ENCODE peak calls at places on chromosomes 6 and 20, in six cellular contexts. Q is H1, W is HepG2, D is GM12891, J is K562, B is GM12878. F is an unnamed sample.

GRCh38 chr6:109892451-109893435 is 85.4 kb upstream of the GPR6 start:
- DNase-seq in J (no peak), B (no peak), W (no peak), D (no peak), Q (no peak), F (no peak)

GRCh38 chr20:62856931-62857619 is 4.5 kb downstream of the TCFL5 start:
- DNase-seq in B (no peak), J (no peak), D (no peak), Q (no peak), W (no peak), F (no peak)

GRCh38 chr6:88536056-88536455 is 369.9 kb upstream of the CNR1 start:
- DNase-seq in D (no peak), Q (no peak), B (no peak), J (no peak), W (no peak), F (no peak)

GRCh38 chr20:34921436-34921835 is 34.2 kb downstream of the GSS start:
- DNase-seq in B (no peak), J (no peak), Q (no peak), W (no peak), D (no peak), F (no peak)

GRCh38 chr6:105263685-105264298 is 84.0 kb upstream of the POPDC3 start:
- DNase-seq in W (no peak), Q (no peak), D (no peak), J (no peak), B (no peak), F (no peak)

GRCh38 chr6:16345449-16346330 is 107.3 kb downstream of the GMPR start:
- DNase-seq in J (peak; percentile 33), D (no peak), W (peak; percentile 71), Q (no peak), B (no peak), F (no peak)

GRCh38 chr20:1328680-1329330 is at the start of gene SDCBP2:
- DNase-seq in W (no peak), D (no peak), Q (no peak), B (no peak), J (no peak), F (no peak)

GRCh38 chr20:44861547-44862006 is 23.9 kb upstream of the YWHAB start:
- DNase-seq in Q (no peak), J (no peak), D (no peak), B (no peak), W (no peak), F (no peak)

GRCh38 chr6:156189195-156189594 is 588.0 kb upstream of the ARID1B start:
- DNase-seq in W (no peak), D (no peak), B (no peak), J (no peak), Q (no peak), F (no peak)

GRCh38 chr20:62508641-62509051 is 32.9 kb upstream of the GATA5 start:
- DNase-seq in D (no peak), B (no peak), W (no peak), J (no peak), Q (no peak), F (peak; percentile 65)

GRCh38 chr20:45429618-45430017 is 13.7 kb downstream of the PIGT start:
- DNase-seq in J (no peak), Q (no peak), D (no peak), B (no peak), W (no peak), F (no peak)

GRCh38 chr6:109052852-109053251 is 41.8 kb downstream of the SESN1 start:
- DNase-seq in B (no peak), W (no peak), J (no peak), Q (no peak), D (no peak), F (no peak)

GRCh38 chr20:20459726-20460125 is 91.8 kb downstream of the INSM1 start:
- DNase-seq in D (no peak), Q (no peak), W (no peak), B (no peak), J (no peak), F (no peak)

GRCh38 chr6:20604159-20604558 is 69.9 kb downstream of the CDKAL1 start:
- DNase-seq in J (no peak), W (no peak), D (no peak), B (no peak), Q (no peak), F (no peak)

GRCh38 chr6:143901885-143902708 is 37.8 kb downstream of the ZC2HC1B start:
- DNase-seq in J (no peak), Q (no peak), D (peak; percentile 8), B (peak; percentile 48), W (no peak), F (peak; percentile 8)

GRCh38 chr6:84877515-84878210 is 113.3 kb upstream of the TBX18 start:
- DNase-seq in B (no peak), Q (no peak), J (no peak), W (no peak), D (no peak), F (no peak)

GRCh38 chr6:106870824-106871300 is 103.7 kb downstream of the CD24 start:
- DNase-seq in W (no peak), J (no peak), D (no peak), Q (no peak), B (no peak), F (no peak)

GRCh38 chr6:166589786-166590574 is 3.5 kb upstream of the RAMACL start:
- DNase-seq in B (no peak), D (no peak), W (no peak), J (no peak), Q (no peak), F (no peak)

GRCh38 chr20:435558-435957 is 26.8 kb downstream of the TBC1D20 start:
- DNase-seq in W (no peak), D (no peak), J (no peak), Q (no peak), B (no peak), F (no peak)

GRCh38 chr6:95280690-95281273 is 296.6 kb upstream of the MANEA start:
- DNase-seq in Q (no peak), D (no peak), B (no peak), J (peak; percentile 6), W (no peak), F (no peak)

GRCh38 chr6:49653942-49654341 is 17.3 kb upstream of the RHAG start:
- DNase-seq in Q (no peak), D (no peak), W (no peak), J (no peak), B (no peak), F (no peak)

GRCh38 chr6:11066505-11067347 is 22.6 kb upstream of the ELOVL2 start:
- DNase-seq in J (no peak), D (no peak), B (no peak), Q (no peak), W (peak; percentile 95), F (no peak)

GRCh38 chr20:56442381-56443365 is 25.8 kb upstream of the RTF2 start:
- DNase-seq in J (no peak), W (no peak), D (no peak), Q (no peak), B (no peak), F (no peak)

GRCh38 chr6:2523061-2523460 is 227.7 kb downstream of the MYLK4 start:
- DNase-seq in J (no peak), Q (no peak), D (no peak), B (no peak), W (no peak), F (no peak)

GRCh38 chr20:47281376-47281775 is 75.1 kb downstream of the ZMYND8 start:
- DNase-seq in W (no peak), Q (no peak), J (no peak), D (no peak), B (no peak), F (no peak)

GRCh38 chr6:25012657-25013056 is 76.9 kb upstream of the RIPOR2 start:
- DNase-seq in B (no peak), Q (no peak), W (no peak), J (no peak), D (no peak), F (no peak)

GRCh38 chr6:25013249-25013648 is 77.5 kb upstream of the RIPOR2 start:
- DNase-seq in Q (no peak), D (no peak), B (no peak), W (no peak), J (no peak), F (no peak)

GRCh38 chr6:25010166-25010565 is 74.4 kb upstream of the RIPOR2 start:
- DNase-seq in B (no peak), Q (no peak), W (no peak), D (no peak), J (no peak), F (no peak)

GRCh38 chr6:25009351-25009750 is 73.6 kb upstream of the RIPOR2 start:
- DNase-seq in J (no peak), W (no peak), Q (no peak), B (no peak), D (no peak), F (no peak)

GRCh38 chr6:25010917-25011625 is 75.3 kb upstream of the RIPOR2 start:
- DNase-seq in D (no peak), W (no peak), Q (no peak), J (no peak), B (no peak), F (no peak)
- TF ChIP-seq TAF1 in D (no peak), W (no peak), Q (no peak), J (no peak), B (no peak), F (no peak)

GRCh38 chr6:80530096-80530495 is 423.6 kb downstream of the BCKDHB start:
- DNase-seq in W (no peak), B (no peak), D (no peak), Q (no peak), J (no peak), F (no peak)
- TF ChIP-seq POLR2A in W (no peak), B (no peak), D (no peak), Q (no peak), J (no peak), F (no peak)

GRCh38 chr6:137867685-137868509 is 838 bp downstream of the TNFAIP3 start:
- DNase-seq in J (peak; percentile 46), D (no peak), Q (no peak), W (no peak), B (no peak), F (no peak)
- TF ChIP-seq POLR2AphosphoS5 in J (peak; percentile 49), D (no peak), Q (no peak), W (no peak), B (peak; percentile 40), F (no peak)

DNA sequence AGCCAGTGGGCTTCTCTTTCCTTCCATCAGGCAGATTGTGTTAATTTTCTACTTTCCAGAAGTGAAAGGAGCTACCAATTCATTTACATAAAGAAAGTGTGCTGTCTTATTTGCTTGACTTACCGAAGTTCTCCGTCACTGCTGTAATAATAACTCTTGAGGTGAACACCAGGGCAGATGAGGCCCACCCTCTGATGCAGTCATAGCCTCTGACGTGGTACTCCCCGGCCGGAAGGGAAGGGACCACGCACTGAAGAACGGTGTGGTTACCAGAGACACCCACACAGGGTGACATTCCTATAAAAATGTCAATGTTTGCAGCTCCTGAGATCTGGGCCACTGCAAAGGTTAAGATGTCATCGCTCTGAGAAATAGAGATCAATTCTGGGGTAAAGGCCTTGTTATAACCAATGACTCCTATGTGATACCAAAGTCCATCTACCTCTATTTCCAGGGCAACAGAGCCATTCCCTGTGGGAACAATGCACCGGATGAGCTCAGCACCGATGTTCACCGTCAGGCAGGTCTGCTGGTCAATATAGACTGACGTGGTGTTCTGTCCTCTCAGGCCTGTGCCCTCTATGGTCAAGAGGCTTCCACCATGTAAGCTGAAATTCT is 62.9 kb downstream of the PKHD1 start:
- DNase-seq in B (no peak), D (no peak), Q (no peak), J (no peak), W (no peak), F (no peak)
- TF ChIP-seq TAF1 in B (no peak), D (no peak), Q (no peak), J (no peak), W (no peak), F (no peak)

GRCh38 chr6:8906699-8907098 is 471.4 kb upstream of the SLC35B3 start:
- DNase-seq in D (no peak), J (no peak), B (no peak), Q (no peak), W (no peak), F (no peak)
- TF ChIP-seq POLR2A in D (no peak), J (no peak), B (no peak), Q (no peak), W (no peak), F (no peak)

F was measured in GM12892.